ENCODE peak calls at places on chromosomes 12 and 14, in four cellular contexts. S is fibroblast of pulmonary artery; U is tibial artery; W is naive thymus-derived CD4-positive, alpha-beta T cell. N is an unnamed sample.

GRCh38 chr12:75720807-75721206 is 209.4 kb upstream of the KRR1 start:
- DNase-seq in S (no peak), W (no peak), U (no peak), N (no peak)

GRCh38 chr12:25552681-25553080 is 402 bp downstream of the LMNTD1 start:
- DNase-seq in U (no peak), S (peak), W (no peak), N (no peak)

GRCh38 chr14:24481622-24482324 is 26.3 kb downstream of the CMA1 start:
- DNase-seq in W (no peak), S (peak), U (no peak), N (no peak)

GRCh38 chr12:3898751-3899150 is 25.6 kb upstream of the PARP11 start:
- DNase-seq in U (no peak), S (no peak), W (no peak), N (no peak)

GRCh38 chr12:100473716-100474150 is at the start of gene NR1H4:
- DNase-seq in S (peak), U (no peak), W (no peak), N (no peak)

GRCh38 chr12:47763481-47764344 is 5.0 kb upstream of the RAPGEF3 start:
- DNase-seq in W (no peak), U (no peak), S (no peak), N (no peak)

GRCh38 chr14:68549057-68549421 is 243.8 kb downstream of the ZFP36L1 start:
- DNase-seq in U (peak), S (peak), W (no peak), N (no peak)

GRCh38 chr14:30445394-30445793 is 113.6 kb upstream of the G2E3 start:
- DNase-seq in W (no peak), S (no peak), U (no peak), N (no peak)

GRCh38 chr12:50625029-50625875 is 120.5 kb downstream of the DIP2B start:
- DNase-seq in W (no peak), S (no peak), U (no peak), N (peak)

GRCh38 chr12:54601841-54602240 is 13.4 kb upstream of the PPP1R1A start:
- DNase-seq in W (no peak), U (peak), S (no peak), N (no peak)

GRCh38 chr14:22926316-22926715 is 2.9 kb downstream of the PRMT5 start:
- DNase-seq in W (no peak), U (peak), S (no peak), N (no peak)

GRCh38 chr12:65168606-65169310 is 625 bp upstream of the LEMD3 start:
- DNase-seq in U (no peak), S (no peak), W (no peak), N (no peak)

GRCh38 chr14:30620178-30620577 is 1.9 kb upstream of the SCFD1 start:
- DNase-seq in S (peak), W (no peak), U (no peak), N (no peak)

GRCh38 chr12:116113398-116114130 is 163.9 kb downstream of the MED13L start:
- DNase-seq in U (no peak), S (no peak), W (no peak), N (no peak)

GRCh38 chr14:24664366-24664765 is 30.4 kb upstream of the GZMB start:
- DNase-seq in U (no peak), S (no peak), W (no peak), N (no peak)

DNA sequence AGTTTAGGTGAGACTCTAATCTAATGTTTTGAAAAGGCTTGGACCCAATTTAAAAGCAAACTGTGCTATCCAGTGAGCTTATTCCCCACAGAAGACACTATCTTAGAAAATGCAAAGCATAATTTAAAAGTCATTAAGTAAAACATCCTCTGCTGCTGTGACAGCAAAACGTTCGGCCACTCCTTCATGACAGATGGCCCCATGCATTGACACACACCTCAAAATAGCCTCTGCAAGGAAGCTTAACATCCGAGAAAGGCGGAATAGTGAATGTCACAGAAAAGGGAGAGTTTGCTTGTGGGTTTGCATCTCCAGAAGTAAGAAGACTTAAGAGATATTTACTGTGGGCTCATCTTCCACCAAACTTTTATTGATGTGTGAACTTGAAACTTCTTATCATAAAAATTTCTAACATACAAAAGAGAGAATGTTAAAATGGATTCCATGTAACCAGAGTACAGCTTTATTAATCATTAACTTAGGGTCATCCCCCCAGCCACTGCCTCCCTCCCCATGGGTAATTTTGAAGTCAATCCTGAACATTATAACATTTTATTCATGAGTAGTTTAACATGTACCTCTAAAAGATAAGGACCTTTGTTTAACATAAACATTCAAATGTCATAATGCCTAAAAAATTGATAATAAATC is 119.5 kb upstream of the TMCC3 start:
- DNase-seq in U (no peak), S (no peak), W (no peak), N (no peak)
- H3K4me3 ChIP-seq in U (no peak), S (no peak), W (no peak), N (no peak)

GRCh38 chr12:8014836-8015235 is 17.7 kb upstream of the FOXJ2 start:
- DNase-seq in S (no peak), U (no peak), W (no peak), N (no peak)

GRCh38 chr12:8018666-8019581 is 13.6 kb upstream of the FOXJ2 start:
- DNase-seq in U (no peak), S (no peak), W (no peak), N (no peak)
- H3K4me3 ChIP-seq in U (peak), S (peak), W (peak), N (peak)

GRCh38 chr12:84912191-84913142 is at the start of gene SLC6A15:
- DNase-seq in S (peak), W (no peak), U (peak), N (no peak)
- H3K4me3 ChIP-seq in S (peak), W (no peak), U (peak), N (peak)

GRCh38 chr12:106343213-106343509 is 14.4 kb upstream of the POLR3B start:
- DNase-seq in S (no peak), U (no peak), W (no peak), N (no peak)
- H3K4me3 ChIP-seq in S (peak), U (peak), W (no peak), N (peak)